ENCODE peak calls at places on chromosome 2, in four cellular contexts. M, P, W and X are unnamed samples.

GRCh38 chr2:238305092-238305862 is 15.0 kb upstream of the TRAF3IP1 start:
- DNase-seq in M (no peak), P (peak), W (no peak), X (no peak)

GRCh38 chr2:96114903-96115581 is 1.3 kb downstream of the ADRA2B start:
- DNase-seq in M (no peak), P (no peak), W (no peak), X (no peak)

GRCh38 chr2:45721150-45721549 is 69.7 kb downstream of the PRKCE start:
- DNase-seq in M (no peak), P (no peak), W (no peak), X (no peak)

GRCh38 chr2:235495373-235496238 is 1.8 kb downstream of the AGAP1 start:
- DNase-seq in M (no peak), P (no peak), W (no peak), X (no peak)

GRCh38 chr2:26971911-26972786 is 1.7 kb downstream of the MAPRE3 start:
- DNase-seq in M (no peak), P (no peak), W (peak), X (no peak)

GRCh38 chr2:239177908-239178307 is 222.9 kb downstream of the HDAC4 start:
- DNase-seq in M (no peak), P (no peak), W (no peak), X (no peak)

GRCh38 chr2:37316181-37316580 is 8.5 kb downstream of the PRKD3 start:
- DNase-seq in M (no peak), P (no peak), W (no peak), X (no peak)

GRCh38 chr2:118386636-118387302 is 298.5 kb downstream of the INSIG2 start:
- DNase-seq in M (no peak), P (no peak), W (peak), X (no peak)

GRCh38 chr2:229800997-229801754 is 86.8 kb upstream of the DNER start:
- DNase-seq in M (peak), P (peak), W (no peak), X (no peak)

GRCh38 chr2:241702405-241703127 is 727 bp downstream of the ING5 start:
- DNase-seq in M (peak), P (peak), W (peak), X (no peak)